ENCODE peak calls at places on chromosomes 6 and 20, in ten cellular contexts. One of them, this sample, is unnamed.
A peak's percentile ranks its signal among the peaks of the same experiment; 100 is the strongest.

GRCh38 chr6:47631248-47632196 is 66.9 kb upstream of the ADGRF4 start:
- DNase-seq in H1: peak; percentile 23
- DNase-seq in NAMALWA: peak; percentile 80
- DNase-seq in HT1080: peak; percentile 76
- DNase-seq in activated T-helper 1 cell treated with anti-CD3 and anti-CD28 coated beads, Interleukin-2, amount 50 U/mL, for 16 hours: no peak
- DNase-seq in effector memory CD4-positive, alpha-beta T cell: no peak
- DNase-seq in ELR: peak; percentile 65
- DNase-seq in GM10248: peak; percentile 37
- DNase-seq in NCI-H1092: peak; percentile 47
- DNase-seq in progenitor cell of endocrine pancreas: no peak
- DNase-seq in this sample: no peak

GRCh38 chr6:134456284-134456683 is 138.4 kb upstream of the SGK1 start:
- DNase-seq in H1: no peak
- DNase-seq in NAMALWA: no peak
- DNase-seq in HT1080: no peak
- DNase-seq in activated T-helper 1 cell treated with anti-CD3 and anti-CD28 coated beads, Interleukin-2, amount 50 U/mL, for 16 hours: no peak
- DNase-seq in effector memory CD4-positive, alpha-beta T cell: no peak
- DNase-seq in ELR: no peak
- DNase-seq in GM10248: no peak
- DNase-seq in NCI-H1092: no peak
- DNase-seq in progenitor cell of endocrine pancreas: no peak
- DNase-seq in this sample: no peak

GRCh38 chr6:100446115-100446921 is 18.4 kb downstream of the SIM1 start:
- DNase-seq in H1: no peak
- DNase-seq in NAMALWA: no peak
- DNase-seq in HT1080: no peak
- DNase-seq in activated T-helper 1 cell treated with anti-CD3 and anti-CD28 coated beads, Interleukin-2, amount 50 U/mL, for 16 hours: no peak
- DNase-seq in effector memory CD4-positive, alpha-beta T cell: no peak
- DNase-seq in ELR: peak; percentile 80
- DNase-seq in GM10248: no peak
- DNase-seq in NCI-H1092: peak; percentile 58
- DNase-seq in progenitor cell of endocrine pancreas: no peak
- DNase-seq in this sample: no peak

GRCh38 chr20:62413896-62414481 is 6.9 kb upstream of the CABLES2 start:
- DNase-seq in H1: no peak
- DNase-seq in NAMALWA: no peak
- DNase-seq in HT1080: peak; percentile 15
- DNase-seq in activated T-helper 1 cell treated with anti-CD3 and anti-CD28 coated beads, Interleukin-2, amount 50 U/mL, for 16 hours: no peak
- DNase-seq in effector memory CD4-positive, alpha-beta T cell: no peak
- DNase-seq in ELR: peak; percentile 40
- DNase-seq in GM10248: no peak
- DNase-seq in NCI-H1092: no peak
- DNase-seq in progenitor cell of endocrine pancreas: no peak
- DNase-seq in this sample: no peak

GRCh38 chr6:139711714-139712585 is 337.5 kb upstream of the CITED2 start:
- DNase-seq in H1: no peak
- DNase-seq in NAMALWA: no peak
- DNase-seq in HT1080: peak; percentile 28
- DNase-seq in activated T-helper 1 cell treated with anti-CD3 and anti-CD28 coated beads, Interleukin-2, amount 50 U/mL, for 16 hours: no peak
- DNase-seq in effector memory CD4-positive, alpha-beta T cell: no peak
- DNase-seq in ELR: peak; percentile 86
- DNase-seq in GM10248: no peak
- DNase-seq in NCI-H1092: no peak
- DNase-seq in progenitor cell of endocrine pancreas: no peak
- DNase-seq in this sample: no peak

GRCh38 chr6:41042167-41042566 is at the start of gene TSPO2:
- DNase-seq in H1: no peak
- DNase-seq in NAMALWA: no peak
- DNase-seq in HT1080: no peak
- DNase-seq in activated T-helper 1 cell treated with anti-CD3 and anti-CD28 coated beads, Interleukin-2, amount 50 U/mL, for 16 hours: no peak
- DNase-seq in effector memory CD4-positive, alpha-beta T cell: no peak
- DNase-seq in ELR: no peak
- DNase-seq in GM10248: no peak
- DNase-seq in NCI-H1092: no peak
- DNase-seq in progenitor cell of endocrine pancreas: no peak
- DNase-seq in this sample: no peak

GRCh38 chr6:28252507-28252975 is 472 bp upstream of the ZKSCAN4 start:
- DNase-seq in H1: no peak
- DNase-seq in NAMALWA: peak; percentile 22
- DNase-seq in HT1080: no peak
- DNase-seq in activated T-helper 1 cell treated with anti-CD3 and anti-CD28 coated beads, Interleukin-2, amount 50 U/mL, for 16 hours: no peak
- DNase-seq in effector memory CD4-positive, alpha-beta T cell: no peak
- DNase-seq in ELR: no peak
- DNase-seq in GM10248: peak; percentile 26
- DNase-seq in NCI-H1092: no peak
- DNase-seq in progenitor cell of endocrine pancreas: no peak
- DNase-seq in this sample: no peak

GRCh38 chr6:135576055-135576454 is 78.5 kb upstream of the AHI1 start:
- DNase-seq in H1: no peak
- DNase-seq in NAMALWA: no peak
- DNase-seq in HT1080: peak; percentile 37
- DNase-seq in activated T-helper 1 cell treated with anti-CD3 and anti-CD28 coated beads, Interleukin-2, amount 50 U/mL, for 16 hours: no peak
- DNase-seq in effector memory CD4-positive, alpha-beta T cell: no peak
- DNase-seq in ELR: peak; percentile 63
- DNase-seq in GM10248: no peak
- DNase-seq in NCI-H1092: peak; percentile 60
- DNase-seq in progenitor cell of endocrine pancreas: no peak
- DNase-seq in this sample: no peak

GRCh38 chr6:90175627-90176538 is 120.8 kb downstream of the BACH2 start:
- DNase-seq in H1: no peak
- DNase-seq in NAMALWA: peak; percentile 58
- DNase-seq in HT1080: no peak
- DNase-seq in activated T-helper 1 cell treated with anti-CD3 and anti-CD28 coated beads, Interleukin-2, amount 50 U/mL, for 16 hours: no peak
- DNase-seq in effector memory CD4-positive, alpha-beta T cell: no peak
- DNase-seq in ELR: no peak
- DNase-seq in GM10248: no peak
- DNase-seq in NCI-H1092: no peak
- DNase-seq in progenitor cell of endocrine pancreas: no peak
- DNase-seq in this sample: no peak

GRCh38 chr20:57991211-57991841 is 237.1 kb downstream of the ANKRD60 start:
- DNase-seq in H1: peak; percentile 7
- DNase-seq in NAMALWA: no peak
- DNase-seq in HT1080: peak; percentile 78
- DNase-seq in activated T-helper 1 cell treated with anti-CD3 and anti-CD28 coated beads, Interleukin-2, amount 50 U/mL, for 16 hours: no peak
- DNase-seq in effector memory CD4-positive, alpha-beta T cell: no peak
- DNase-seq in ELR: peak; percentile 78
- DNase-seq in GM10248: no peak
- DNase-seq in NCI-H1092: no peak
- DNase-seq in progenitor cell of endocrine pancreas: no peak
- DNase-seq in this sample: no peak

GRCh38 chr6:72530750-72531149 is 91.1 kb upstream of the KCNQ5 start:
- DNase-seq in H1: no peak
- DNase-seq in NAMALWA: no peak
- DNase-seq in HT1080: no peak
- DNase-seq in activated T-helper 1 cell treated with anti-CD3 and anti-CD28 coated beads, Interleukin-2, amount 50 U/mL, for 16 hours: no peak
- DNase-seq in effector memory CD4-positive, alpha-beta T cell: no peak
- DNase-seq in ELR: no peak
- DNase-seq in GM10248: no peak
- DNase-seq in NCI-H1092: no peak
- DNase-seq in progenitor cell of endocrine pancreas: no peak
- DNase-seq in this sample: no peak

GRCh38 chr6:82712826-82713225 is 349.2 kb downstream of the TPBG start:
- DNase-seq in H1: no peak
- DNase-seq in NAMALWA: peak; percentile 46
- DNase-seq in HT1080: no peak
- DNase-seq in activated T-helper 1 cell treated with anti-CD3 and anti-CD28 coated beads, Interleukin-2, amount 50 U/mL, for 16 hours: no peak
- DNase-seq in effector memory CD4-positive, alpha-beta T cell: no peak
- DNase-seq in ELR: peak; percentile 22
- DNase-seq in GM10248: peak; percentile 24
- DNase-seq in NCI-H1092: no peak
- DNase-seq in progenitor cell of endocrine pancreas: no peak
- DNase-seq in this sample: no peak

GRCh38 chr6:79762370-79762769 is 131.2 kb downstream of the SH3BGRL2 start:
- DNase-seq in H1: no peak
- DNase-seq in NAMALWA: no peak
- DNase-seq in HT1080: peak; percentile 5
- DNase-seq in activated T-helper 1 cell treated with anti-CD3 and anti-CD28 coated beads, Interleukin-2, amount 50 U/mL, for 16 hours: no peak
- DNase-seq in effector memory CD4-positive, alpha-beta T cell: no peak
- DNase-seq in ELR: peak; percentile 29
- DNase-seq in GM10248: no peak
- DNase-seq in NCI-H1092: no peak
- DNase-seq in progenitor cell of endocrine pancreas: no peak
- DNase-seq in this sample: no peak

GRCh38 chr6:43122146-43122545 is 46.0 kb downstream of the PTK7 start:
- DNase-seq in H1: no peak
- DNase-seq in NAMALWA: no peak
- DNase-seq in HT1080: no peak
- DNase-seq in activated T-helper 1 cell treated with anti-CD3 and anti-CD28 coated beads, Interleukin-2, amount 50 U/mL, for 16 hours: no peak
- DNase-seq in effector memory CD4-positive, alpha-beta T cell: no peak
- DNase-seq in ELR: no peak
- DNase-seq in GM10248: no peak
- DNase-seq in NCI-H1092: no peak
- DNase-seq in progenitor cell of endocrine pancreas: no peak
- DNase-seq in this sample: no peak

GRCh38 chr6:129792049-129792448 is 69.1 kb downstream of the TMEM244 start:
- DNase-seq in H1: no peak
- DNase-seq in NAMALWA: no peak
- DNase-seq in HT1080: no peak
- DNase-seq in activated T-helper 1 cell treated with anti-CD3 and anti-CD28 coated beads, Interleukin-2, amount 50 U/mL, for 16 hours: no peak
- DNase-seq in effector memory CD4-positive, alpha-beta T cell: no peak
- DNase-seq in ELR: no peak
- DNase-seq in GM10248: no peak
- DNase-seq in NCI-H1092: no peak
- DNase-seq in progenitor cell of endocrine pancreas: no peak
- DNase-seq in this sample: no peak

GRCh38 chr20:59005523-59006166 is 1.4 kb downstream of the CTSZ start:
- DNase-seq in H1: no peak
- DNase-seq in NAMALWA: peak; percentile 42
- DNase-seq in HT1080: no peak
- DNase-seq in activated T-helper 1 cell treated with anti-CD3 and anti-CD28 coated beads, Interleukin-2, amount 50 U/mL, for 16 hours: no peak
- DNase-seq in effector memory CD4-positive, alpha-beta T cell: no peak
- DNase-seq in ELR: no peak
- DNase-seq in GM10248: no peak
- DNase-seq in NCI-H1092: no peak
- DNase-seq in progenitor cell of endocrine pancreas: no peak
- DNase-seq in this sample: no peak

GRCh38 chr6:12595161-12595792 is 121.3 kb upstream of the PHACTR1 start:
- DNase-seq in H1: no peak
- DNase-seq in NAMALWA: peak; percentile 73
- DNase-seq in HT1080: no peak
- DNase-seq in activated T-helper 1 cell treated with anti-CD3 and anti-CD28 coated beads, Interleukin-2, amount 50 U/mL, for 16 hours: no peak
- DNase-seq in effector memory CD4-positive, alpha-beta T cell: no peak
- DNase-seq in ELR: peak; percentile 48
- DNase-seq in GM10248: no peak
- DNase-seq in NCI-H1092: no peak
- DNase-seq in progenitor cell of endocrine pancreas: no peak
- DNase-seq in this sample: no peak

GRCh38 chr6:84764332-84765049 is at the start of gene TBX18:
- DNase-seq in H1: peak; percentile 83
- DNase-seq in NAMALWA: no peak
- DNase-seq in HT1080: peak; percentile 97
- DNase-seq in activated T-helper 1 cell treated with anti-CD3 and anti-CD28 coated beads, Interleukin-2, amount 50 U/mL, for 16 hours: no peak
- DNase-seq in effector memory CD4-positive, alpha-beta T cell: no peak
- DNase-seq in ELR: peak; percentile 99
- DNase-seq in GM10248: no peak
- DNase-seq in NCI-H1092: peak; percentile 89
- DNase-seq in progenitor cell of endocrine pancreas: peak; percentile 81
- DNase-seq in this sample: no peak

GRCh38 chr6:13462380-13463326 is 24.7 kb downstream of the GFOD1 start:
- DNase-seq in H1: no peak
- DNase-seq in NAMALWA: peak; percentile 44
- DNase-seq in HT1080: no peak
- DNase-seq in activated T-helper 1 cell treated with anti-CD3 and anti-CD28 coated beads, Interleukin-2, amount 50 U/mL, for 16 hours: no peak
- DNase-seq in effector memory CD4-positive, alpha-beta T cell: no peak
- DNase-seq in ELR: no peak
- DNase-seq in GM10248: no peak
- DNase-seq in NCI-H1092: no peak
- DNase-seq in progenitor cell of endocrine pancreas: no peak
- DNase-seq in this sample: no peak

GRCh38 chr6:40308533-40309306 is 278.4 kb downstream of the LRFN2 start:
- DNase-seq in H1: peak; percentile 29
- DNase-seq in NAMALWA: peak; percentile 76
- DNase-seq in HT1080: peak; percentile 18
- DNase-seq in activated T-helper 1 cell treated with anti-CD3 and anti-CD28 coated beads, Interleukin-2, amount 50 U/mL, for 16 hours: no peak
- DNase-seq in effector memory CD4-positive, alpha-beta T cell: no peak
- DNase-seq in ELR: peak; percentile 52
- DNase-seq in GM10248: peak; percentile 73
- DNase-seq in NCI-H1092: peak; percentile 38
- DNase-seq in progenitor cell of endocrine pancreas: peak; percentile 80
- DNase-seq in this sample: peak; percentile 17

GRCh38 chr20:63080411-63080810 is 73.6 kb upstream of the BHLHE23 start:
- DNase-seq in H1: no peak
- DNase-seq in NAMALWA: no peak
- DNase-seq in HT1080: no peak
- DNase-seq in activated T-helper 1 cell treated with anti-CD3 and anti-CD28 coated beads, Interleukin-2, amount 50 U/mL, for 16 hours: no peak
- DNase-seq in effector memory CD4-positive, alpha-beta T cell: no peak
- DNase-seq in ELR: no peak
- DNase-seq in GM10248: no peak
- DNase-seq in NCI-H1092: no peak
- DNase-seq in progenitor cell of endocrine pancreas: no peak
- DNase-seq in this sample: no peak

This sample was measured in T follicular helper cell.